ENCODE peak calls at places on chromosomes 5 and 9, in ten cellular contexts. P is H7; Q is stimulated activated CD4-positive, alpha-beta T cell treated with anti-CD3 and anti-CD28 coated beads, TNF-alpha, amount 100 ng/mL, for 48 hours; J is CD8-positive, alpha-beta T cell; N is WTC11; T is heart right ventricle; H is T-helper 2 cell treated with Interferon-gamma antibody and Interleukin-4, amounts not matched to agents 5 μg/mL and 100 μg/mL, for 36 hours; K is nephron progenitor cell; M is CD4-positive, alpha-beta memory T cell; Y is substantia nigra. B is an unnamed sample.

GRCh38 chr9:131838581-131839280 is 98.9 kb upstream of the RAPGEF1 start:
- DNase-seq in N (no peak), P (peak), Y (no peak), T (no peak), H (no peak), M (no peak), K (no peak), Q (no peak), J (no peak), B (peak)

GRCh38 chr9:69554945-69555344 is 117.2 kb downstream of the APBA1 start:
- DNase-seq in J (no peak), T (no peak), Q (no peak), P (no peak), H (no peak), K (no peak), M (no peak), Y (no peak), N (no peak), B (no peak)

GRCh38 chr9:7149258-7149657 is 391.5 kb downstream of the KDM4C start:
- DNase-seq in J (no peak), M (no peak), N (no peak), P (no peak), T (no peak), K (no peak), Y (no peak), Q (no peak), H (no peak), B (no peak)

GRCh38 chr5:144913661-144914060 is 743.0 kb downstream of the KCTD16 start:
- DNase-seq in T (no peak), Y (no peak), Q (no peak), N (no peak), K (no peak), P (no peak), H (no peak), M (no peak), J (no peak), B (no peak)

GRCh38 chr5:41875121-41875520 is 4.9 kb upstream of the OXCT1 start:
- DNase-seq in H (no peak), N (no peak), P (no peak), M (no peak), K (no peak), Q (no peak), Y (no peak), T (no peak), J (no peak), B (no peak)

GRCh38 chr9:91902465-91903125 is 47.4 kb downstream of the ROR2 start:
- DNase-seq in H (no peak), Y (no peak), K (no peak), Q (no peak), P (peak), J (no peak), T (no peak), N (no peak), M (no peak), B (no peak)

GRCh38 chr9:5773324-5773999 is 59.5 kb downstream of the ERMP1 start:
- DNase-seq in H (no peak), P (peak), Q (no peak), J (no peak), Y (no peak), T (no peak), N (no peak), K (no peak), M (no peak), B (no peak)

GRCh38 chr5:119341452-119342349 is 14.1 kb upstream of the TNFAIP8 start:
- DNase-seq in M (no peak), J (no peak), P (no peak), K (no peak), Q (no peak), Y (no peak), H (no peak), N (no peak), T (no peak), B (no peak)

GRCh38 chr9:76114144-76114543 is 223.7 kb downstream of the PCSK5 start:
- DNase-seq in K (no peak), M (no peak), Y (no peak), Q (no peak), P (no peak), T (no peak), J (no peak), H (no peak), N (no peak), B (no peak)

GRCh38 chr5:133831506-133832224 is 136.8 kb downstream of the C5orf15 start:
- DNase-seq in T (no peak), Y (no peak), M (no peak), H (no peak), K (no peak), N (no peak), Q (no peak), J (no peak), P (no peak), B (no peak)

GRCh38 chr5:95984287-95984938 is 22.8 kb upstream of the ELL2 start:
- DNase-seq in M (no peak), T (no peak), J (no peak), K (no peak), Q (no peak), N (no peak), H (no peak), P (no peak), Y (no peak), B (no peak)

B was measured in H9.